ENCODE peak calls at places on chromosome 10, in nine cellular contexts. B, R, P, A, Y, H, N, U and T are unnamed samples. For H3K36me3 and H3K4me1, the result is how much of the 10 kb centered on the place peaks cover.

GRCh38 chr10:25113231-25114035 is 61.4 kb upstream of the GPR158 start:
- DNase-seq in B (peak), R (peak), P (peak), A (peak), Y (peak), H (peak), N (peak), U (no peak), T (peak)

GRCh38 chr10:99297033-99297432 is 32.1 kb upstream of the CNNM1 start:
- DNase-seq in B (no peak), R (no peak), P (no peak), A (no peak), Y (no peak), H (no peak), N (no peak), U (no peak), T (no peak)

GRCh38 chr10:96257944-96258343 is 13.4 kb downstream of the BLNK start:
- DNase-seq in B (no peak), R (no peak), P (peak), A (no peak), Y (no peak), H (no peak), N (no peak), U (peak), T (no peak)

GRCh38 chr10:94125856-94126255 is 132.1 kb downstream of the PLCE1 start:
- DNase-seq in B (peak), R (peak), P (no peak), A (no peak), Y (no peak), H (no peak), N (no peak), U (no peak), T (no peak)

GRCh38 chr10:96470108-96470743 is 43.5 kb downstream of the TLL2 start:
- DNase-seq in B (no peak), R (no peak), P (peak), A (no peak), Y (no peak), H (peak), N (peak), U (no peak), T (no peak)

GRCh38 chr10:12382956-12383531 is 33.7 kb downstream of the CAMK1D start:
- DNase-seq in B (peak), R (no peak), P (no peak), A (no peak), Y (no peak), H (no peak), N (no peak), U (no peak), T (no peak)

GRCh38 chr10:65176994-65177393 is 1655.8 kb downstream of the REEP3 start:
- DNase-seq in B (no peak), R (no peak), P (no peak), A (no peak), Y (no peak), H (no peak), N (no peak), U (no peak), T (no peak)

GRCh38 chr10:60480865-60481563 is 91.3 kb upstream of the ANK3 start:
- DNase-seq in B (peak), R (peak), P (peak), A (peak), Y (no peak), H (peak), N (no peak), U (no peak), T (no peak)

GRCh38 chr10:28722065-28722803 is 44.9 kb downstream of the BAMBI start:
- DNase-seq in B (peak), R (no peak), P (peak), A (no peak), Y (peak), H (no peak), N (no peak), U (no peak), T (peak)

DNA sequence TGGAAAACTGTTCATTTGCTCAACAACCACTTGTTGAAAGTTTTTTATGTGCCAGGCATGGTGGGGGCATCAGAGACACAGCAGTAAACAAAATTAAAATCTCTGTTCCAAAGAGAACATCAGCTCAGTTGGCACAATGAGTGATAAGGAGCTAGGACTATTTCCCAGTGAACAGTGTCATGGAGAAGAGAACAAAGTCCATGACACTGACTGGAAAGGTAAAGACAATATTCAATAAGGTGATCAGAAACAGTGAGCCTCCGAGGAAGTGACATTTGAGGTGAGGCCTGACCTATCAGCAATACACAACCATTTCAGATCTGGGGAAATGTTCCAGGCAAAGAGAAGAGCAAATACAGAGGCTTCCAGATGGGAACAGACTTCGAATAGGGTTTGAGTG is 14.6 kb downstream of the ACSL5 start:
- DNase-seq in B (no peak), R (no peak), P (no peak), A (no peak), Y (no peak), H (no peak), N (no peak), U (no peak), T (no peak)
- TF ChIP-seq CTCF in B (no peak), R (no peak), P (no peak), A (no peak), Y (no peak), H (no peak), N (no peak), U (no peak), T (no peak)

GRCh38 chr10:73828166-73828565 is 16.8 kb upstream of the NDST2 start:
- DNase-seq in B (no peak), R (no peak), P (no peak), A (no peak), Y (no peak), H (no peak), N (no peak), U (no peak), T (no peak)

GRCh38 chr10:73823391-73823790 is 12.0 kb upstream of the NDST2 start:
- DNase-seq in B (no peak), R (no peak), P (no peak), A (no peak), Y (no peak), H (no peak), N (no peak), U (no peak), T (no peak)

GRCh38 chr10:73824146-73824725 is 12.8 kb upstream of the NDST2 start:
- DNase-seq in B (no peak), R (no peak), P (no peak), A (no peak), Y (no peak), H (no peak), N (no peak), U (no peak), T (no peak)

DNA sequence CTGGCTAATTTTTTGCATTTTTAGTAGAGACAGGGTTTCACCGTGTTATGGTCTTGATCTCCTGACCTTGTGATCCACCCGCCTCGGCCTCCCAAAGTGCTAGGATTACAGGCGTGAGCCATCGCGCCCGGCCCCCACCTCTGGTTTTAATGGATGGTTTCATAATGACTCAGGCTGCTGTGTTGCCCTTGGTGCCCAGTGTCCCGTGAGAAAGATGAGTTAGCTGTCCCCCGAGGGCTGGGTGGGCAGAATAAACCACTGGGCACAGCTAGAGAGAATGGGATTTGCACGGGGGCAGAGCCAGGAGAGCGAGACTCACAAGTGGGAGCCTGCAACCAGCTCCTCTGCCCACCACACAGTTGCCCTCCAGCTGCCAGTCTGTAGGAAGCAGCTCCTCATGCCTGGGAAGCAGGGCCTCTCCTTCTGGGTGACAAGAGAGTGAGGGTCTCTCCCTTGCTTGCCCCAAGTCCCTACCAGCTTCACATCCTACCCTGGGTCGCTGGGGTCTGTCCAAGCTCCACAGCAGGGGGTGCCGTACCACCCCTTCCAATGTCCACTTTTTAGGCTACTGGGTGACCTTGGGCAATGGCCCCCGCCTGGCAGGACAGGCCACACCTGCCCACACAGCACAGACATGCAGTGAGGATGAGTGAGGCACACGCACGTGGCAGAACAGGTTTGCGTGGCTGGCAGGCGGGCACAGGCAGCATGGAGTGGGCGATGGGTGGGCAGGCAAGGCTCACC is 16.1 kb upstream of the NDST2 start:
- DNase-seq in B (no peak), R (no peak), P (no peak), A (no peak), Y (no peak), H (no peak), N (no peak), U (no peak), T (no peak)
- H3K36me3 ChIP-seq in B (under half), R (half or more), P (under half), A (under half), Y (half or more), H (half or more), N (under half), U (under half), T (under half)

DNA sequence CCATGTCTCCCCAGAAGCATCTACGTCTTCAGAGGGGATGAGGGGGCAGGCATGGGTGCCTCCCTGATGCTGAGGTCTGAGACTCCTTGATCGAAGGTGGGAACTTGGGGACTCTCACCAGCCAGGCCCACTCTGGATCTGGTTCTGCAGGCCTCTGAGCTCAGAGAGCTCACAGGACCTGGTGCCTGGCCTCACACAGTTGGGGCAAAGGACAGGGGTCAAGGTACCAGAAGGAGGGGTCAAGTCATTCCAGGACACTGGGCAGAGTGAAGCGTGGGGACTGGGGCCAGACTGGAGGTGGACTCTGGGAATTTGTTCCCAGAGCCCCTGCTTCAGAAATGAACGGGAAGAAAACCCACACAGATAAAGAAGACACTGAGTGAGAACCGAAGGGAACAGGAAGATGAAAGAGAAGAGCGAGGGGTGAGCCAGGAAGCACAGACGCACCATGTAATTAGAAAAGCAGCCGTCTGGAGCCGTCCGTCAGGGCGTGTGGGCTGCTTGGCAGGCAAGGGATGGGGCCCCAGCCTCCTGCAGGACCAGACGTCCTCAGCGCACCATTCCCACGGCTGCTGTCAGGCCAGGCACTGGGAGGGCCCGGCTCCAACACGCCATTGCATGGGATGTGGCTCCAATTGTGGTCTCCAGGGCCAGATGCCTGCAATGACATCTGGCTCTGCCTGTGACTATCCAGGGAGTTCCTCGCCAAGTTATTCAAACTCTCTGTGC is 47.7 kb downstream of the ZCCHC24 start:
- DNase-seq in B (peak), R (no peak), P (peak), A (no peak), Y (peak), H (no peak), N (no peak), U (no peak), T (no peak)
- H3K4me1 ChIP-seq in B (under half), R (under half), P (half or more), A (under half), Y (half or more), H (under half), N (under half), U (half or more), T (under half)

DNA sequence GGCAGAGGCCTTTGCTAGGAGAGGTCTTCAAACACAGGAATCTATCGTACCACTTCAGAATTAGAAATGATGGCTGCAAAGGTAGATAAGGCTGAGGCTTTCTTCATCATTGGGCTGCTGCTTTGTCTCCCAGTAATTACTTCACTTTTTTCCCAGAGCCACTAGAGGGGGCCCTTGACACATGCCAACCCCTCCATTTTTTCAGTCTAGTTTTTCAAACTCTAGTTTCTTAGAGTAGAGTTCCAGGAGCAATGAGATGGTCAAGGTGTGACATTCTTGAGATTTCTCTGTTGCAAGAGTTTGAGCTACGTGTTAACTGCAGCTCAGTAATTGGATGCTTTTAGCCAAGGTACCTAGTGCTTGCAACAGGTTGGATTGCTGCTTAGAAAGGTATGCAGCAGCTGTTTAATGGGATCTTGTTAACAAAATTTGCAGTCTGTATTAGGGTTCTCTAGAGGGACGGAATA is 33.8 kb upstream of the RBM20 start:
- DNase-seq in B (peak), R (peak), P (peak), A (peak), Y (no peak), H (no peak), N (peak), U (no peak), T (no peak)
- TF ChIP-seq CTCF in B (peak), R (peak), P (peak), A (peak), Y (peak), H (peak), N (peak), U (peak), T (no peak)

GRCh38 chr10:35070521-35070920 is 19.6 kb downstream of the CUL2 start:
- DNase-seq in B (no peak), R (no peak), P (no peak), A (no peak), Y (no peak), H (no peak), N (no peak), U (no peak), T (no peak)
- H3K36me3 ChIP-seq in B (under half), R (under half), P (under half), A (under half), Y (under half), H (under half), N (under half), U (under half), T (under half)

GRCh38 chr10:79147796-79148451 is 79.2 kb downstream of the ZMIZ1 start:
- DNase-seq in B (no peak), R (no peak), P (no peak), A (no peak), Y (no peak), H (no peak), N (peak), U (no peak), T (no peak)

GRCh38 chr10:79149662-79150443 is 81.1 kb downstream of the ZMIZ1 start:
- DNase-seq in B (no peak), R (peak), P (peak), A (no peak), Y (peak), H (peak), N (peak), U (peak), T (peak)

GRCh38 chr10:79148452-79149344 is 79.9 kb downstream of the ZMIZ1 start:
- DNase-seq in B (no peak), R (peak), P (peak), A (peak), Y (peak), H (peak), N (no peak), U (peak), T (peak)

GRCh38 chr10:79150444-79150754 is 81.6 kb downstream of the ZMIZ1 start:
- DNase-seq in B (no peak), R (no peak), P (no peak), A (no peak), Y (no peak), H (no peak), N (no peak), U (no peak), T (no peak)

DNA sequence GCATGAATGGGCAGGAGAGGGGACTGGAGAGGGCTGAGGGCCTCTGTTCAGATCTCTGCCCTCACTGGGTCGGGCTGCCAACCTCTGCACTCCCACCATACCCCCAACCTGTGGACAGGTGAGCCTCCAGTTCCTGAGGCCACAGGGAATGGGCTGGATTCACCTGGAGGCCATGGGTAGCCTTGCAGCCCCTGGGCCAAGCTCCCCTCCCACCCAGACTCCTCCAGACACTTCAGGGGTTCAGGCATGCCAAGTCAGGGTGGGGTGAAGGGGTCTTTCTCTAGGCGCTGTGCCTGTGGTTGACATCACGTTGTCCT is 80.5 kb downstream of the ZMIZ1 start:
- DNase-seq in B (no peak), R (no peak), P (no peak), A (no peak), Y (no peak), H (no peak), N (no peak), U (no peak), T (no peak)
- H3K4me1 ChIP-seq in B (half or more), R (half or more), P (half or more), A (under half), Y (half or more), H (half or more), N (half or more), U (half or more), T (half or more)

GRCh38 chr10:57333880-57334279 is 933.8 kb downstream of the IPMK start:
- DNase-seq in B (no peak), R (no peak), P (no peak), A (no peak), Y (no peak), H (no peak), N (no peak), U (no peak), T (no peak)

GRCh38 chr10:57341294-57341693 is 926.4 kb downstream of the IPMK start:
- DNase-seq in B (no peak), R (no peak), P (no peak), A (no peak), Y (no peak), H (no peak), N (no peak), U (no peak), T (no peak)

GRCh38 chr10:57336339-57336738 is 931.4 kb downstream of the IPMK start:
- DNase-seq in B (no peak), R (no peak), P (no peak), A (no peak), Y (no peak), H (no peak), N (no peak), U (no peak), T (no peak)

GRCh38 chr10:57336865-57337264 is 930.8 kb downstream of the IPMK start:
- DNase-seq in B (no peak), R (no peak), P (no peak), A (no peak), Y (no peak), H (no peak), N (no peak), U (no peak), T (no peak)

DNA sequence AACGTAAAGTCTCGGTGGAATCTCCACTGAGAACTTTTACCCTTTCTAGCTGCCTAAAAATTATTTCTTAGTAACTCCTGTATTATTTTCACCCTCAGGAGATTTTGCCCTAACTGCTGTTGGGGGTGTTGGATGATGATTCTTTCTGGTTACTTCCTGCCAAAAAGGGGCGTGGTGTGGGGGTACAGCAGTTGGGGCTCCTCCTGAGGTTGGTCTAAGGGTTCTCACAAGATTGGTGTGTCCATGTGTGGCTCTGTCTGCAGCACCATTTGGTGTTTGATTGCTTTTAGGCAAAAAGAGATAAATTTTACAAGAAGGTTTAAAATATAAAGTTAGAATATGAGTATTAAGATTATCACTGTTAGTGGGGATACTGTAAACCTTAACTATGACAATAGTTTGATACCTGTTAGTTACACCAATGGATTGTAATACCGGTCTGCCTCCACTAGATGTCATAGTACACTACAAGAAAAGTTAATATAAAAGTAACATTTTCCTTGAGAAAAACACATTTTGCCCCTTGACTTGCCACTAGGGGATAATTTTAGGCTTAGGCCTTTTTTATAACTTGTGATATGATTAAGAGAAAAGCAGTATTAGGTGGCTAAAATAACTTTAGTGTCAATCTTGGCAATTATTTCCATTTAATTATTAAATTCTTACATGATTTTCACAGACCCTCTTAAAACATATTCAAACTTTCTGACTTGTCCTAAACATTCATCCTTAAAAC is 928.7 kb downstream of the IPMK start:
- DNase-seq in B (peak), R (peak), P (no peak), A (no peak), Y (no peak), H (no peak), N (no peak), U (no peak), T (no peak)
- TF ChIP-seq CTCF in B (peak), R (peak), P (peak), A (peak), Y (peak), H (peak), N (peak), U (peak), T (no peak)

GRCh38 chr10:103439776-103440175 is 12.4 kb downstream of the CALHM2 start:
- DNase-seq in B (no peak), R (no peak), P (no peak), A (no peak), Y (no peak), H (no peak), N (no peak), U (no peak), T (no peak)
- H3K36me3 ChIP-seq in B (half or more), R (under half), P (half or more), A (under half), Y (half or more), H (half or more), N (half or more), U (half or more), T (under half)